ENCODE peak calls at places on chromosomes 11 and 22, in eight cellular contexts. D is ovary; U is right atrium auricular region; Y is naive thymus-derived CD4-positive, alpha-beta T cell; T is lung; E is coronary artery; C is kidney; H is sigmoid colon. X is an unnamed sample.

GRCh38 chr11:904380-904779 is 6.2 kb downstream of the CHID1 start:
- DNase-seq in E (no peak), Y (no peak), C (no peak), U (no peak), H (no peak), T (no peak), D (no peak), X (no peak)

GRCh38 chr11:16791494-16791961 is 53.1 kb downstream of the C11orf58 start:
- DNase-seq in C (no peak), D (no peak), E (no peak), Y (no peak), H (no peak), U (peak; percentile 79), T (no peak), X (peak; percentile 80)

GRCh38 chr11:102966011-102966410 is 10.5 kb upstream of the MMP13 start:
- DNase-seq in E (no peak), Y (no peak), C (no peak), T (no peak), U (no peak), D (no peak), H (no peak), X (no peak)

GRCh38 chr22:30309981-30310672 is 16.6 kb downstream of the TBC1D10A start:
- DNase-seq in D (no peak), H (peak; percentile 88), Y (peak; percentile 54), C (no peak), U (peak; percentile 80), E (no peak), T (peak; percentile 77), X (peak; percentile 49)

GRCh38 chr11:119318240-119319135 is 1.6 kb upstream of the MCAM start:
- DNase-seq in Y (no peak), T (no peak), H (peak; percentile 87), C (no peak), D (peak; percentile 40), E (peak; percentile 80), U (no peak), X (no peak)

GRCh38 chr22:42969348-42969975 is 45.5 kb downstream of the PACSIN2 start:
- DNase-seq in E (no peak), T (no peak), U (no peak), Y (no peak), D (no peak), C (no peak), H (no peak), X (peak; percentile 51)

GRCh38 chr11:88354909-88355308 is 17.4 kb upstream of the CTSC start:
- DNase-seq in E (no peak), T (no peak), D (no peak), Y (no peak), C (no peak), U (no peak), H (no peak), X (no peak)

GRCh38 chr11:25039165-25039564 is 542.3 kb downstream of the LUZP2 start:
- DNase-seq in H (no peak), E (no peak), C (peak; percentile 25), Y (no peak), T (no peak), U (no peak), D (no peak), X (no peak)

GRCh38 chr11:62431171-62431895 is 12.5 kb downstream of the SCGB1A1 start:
- DNase-seq in E (no peak), T (no peak), U (no peak), C (no peak), Y (no peak), H (no peak), D (no peak), X (no peak)

GRCh38 chr11:59776210-59777066 is 21.3 kb downstream of the STX3 start:
- DNase-seq in D (no peak), C (no peak), Y (no peak), T (no peak), U (no peak), E (no peak), H (no peak), X (no peak)

GRCh38 chr11:128029219-128029722 is 558.1 kb downstream of the ETS1 start:
- DNase-seq in E (no peak), Y (no peak), D (no peak), U (no peak), C (no peak), H (no peak), T (no peak), X (no peak)

GRCh38 chr11:78139422-78140391 is at the start of gene ALG8:
- DNase-seq in T (peak; percentile 96), D (peak; percentile 97), C (peak; percentile 98), Y (peak; percentile 95), U (peak; percentile 94), E (peak; percentile 93), H (peak; percentile 97), X (peak; percentile 97)

GRCh38 chr11:129375731-129376657 is at the start of gene BARX2:
- DNase-seq in Y (no peak), T (peak; percentile 55), U (no peak), E (no peak), D (no peak), H (no peak), C (peak; percentile 80), X (no peak)
- H3K4me3 ChIP-seq in Y (no peak within 1 kb of the TSS), T (no peak within 1 kb of the TSS), U (peak within 1 kb of the TSS; percentile 45), E (peak within 1 kb of the TSS; percentile 58), D (peak within 1 kb of the TSS; percentile 17), H (peak within 1 kb of the TSS; percentile 33), C (peak within 1 kb of the TSS; percentile 57), X (peak within 1 kb of the TSS; percentile 9)

GRCh38 chr11:9851366-9851765 is 187.5 kb downstream of the SWAP70 start:
- DNase-seq in U (no peak), H (no peak), Y (no peak), C (no peak), E (no peak), T (no peak), D (no peak), X (no peak)
- H3K27ac ChIP-seq in U (no peak overlapping the region), H (no peak overlapping the region), Y (no peak overlapping the region), C (no peak overlapping the region), E (no peak overlapping the region), T (no peak overlapping the region), D (no peak overlapping the region), X (no peak overlapping the region)

DNA sequence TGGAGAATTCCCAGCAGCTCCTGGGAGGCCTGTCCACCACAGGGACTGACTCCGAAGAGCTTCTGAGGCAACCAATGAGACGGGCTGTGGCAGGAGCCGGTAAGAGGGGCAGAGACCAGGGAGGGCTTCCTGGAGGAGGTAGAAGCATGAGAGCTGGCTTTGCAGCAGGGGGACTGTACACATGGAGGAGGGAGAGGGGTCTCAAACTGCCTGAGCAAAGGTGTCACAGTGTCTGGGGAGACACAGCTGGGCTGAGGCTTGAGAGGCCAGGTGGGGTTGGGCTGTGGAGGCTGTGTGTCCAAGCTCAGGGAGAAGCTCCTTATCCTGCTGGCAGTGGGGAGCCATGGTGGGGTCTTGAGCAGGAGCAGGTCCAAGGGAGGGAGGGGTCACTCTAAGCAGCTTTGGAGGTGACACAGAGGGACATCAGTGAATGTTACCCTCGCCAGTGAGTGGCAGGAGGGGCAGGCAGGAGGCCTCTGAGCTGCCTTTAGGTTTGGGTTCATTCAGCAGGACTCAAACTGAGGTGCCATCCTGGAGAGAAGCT is 4.6 kb upstream of the RHOD start:
- DNase-seq in H (no peak), Y (no peak), D (no peak), T (no peak), C (no peak), E (no peak), U (no peak), X (no peak)
- H3K4me3 ChIP-seq in H (no peak overlapping the region), Y (no peak overlapping the region), D (no peak overlapping the region), T (no peak overlapping the region), C (no peak overlapping the region), E (no peak overlapping the region), U (no peak overlapping the region), X (no peak overlapping the region)

GRCh38 chr11:122707111-122707510 is 51.6 kb downstream of the UBASH3B start:
- DNase-seq in C (no peak), H (no peak), T (no peak), U (no peak), Y (no peak), E (no peak), D (no peak), X (no peak)

GRCh38 chr11:122711831-122712378 is 56.4 kb downstream of the UBASH3B start:
- DNase-seq in U (no peak), D (no peak), T (no peak), C (no peak), E (no peak), Y (no peak), H (peak; percentile 46), X (peak; percentile 56)

GRCh38 chr11:122711362-122711761 is 55.8 kb downstream of the UBASH3B start:
- DNase-seq in Y (no peak), H (peak; percentile 60), D (no peak), U (no peak), E (no peak), T (no peak), C (no peak), X (no peak)

GRCh38 chr11:122706689-122707088 is 51.2 kb downstream of the UBASH3B start:
- DNase-seq in D (no peak), E (no peak), C (no peak), Y (no peak), T (no peak), U (no peak), H (no peak), X (no peak)

DNA sequence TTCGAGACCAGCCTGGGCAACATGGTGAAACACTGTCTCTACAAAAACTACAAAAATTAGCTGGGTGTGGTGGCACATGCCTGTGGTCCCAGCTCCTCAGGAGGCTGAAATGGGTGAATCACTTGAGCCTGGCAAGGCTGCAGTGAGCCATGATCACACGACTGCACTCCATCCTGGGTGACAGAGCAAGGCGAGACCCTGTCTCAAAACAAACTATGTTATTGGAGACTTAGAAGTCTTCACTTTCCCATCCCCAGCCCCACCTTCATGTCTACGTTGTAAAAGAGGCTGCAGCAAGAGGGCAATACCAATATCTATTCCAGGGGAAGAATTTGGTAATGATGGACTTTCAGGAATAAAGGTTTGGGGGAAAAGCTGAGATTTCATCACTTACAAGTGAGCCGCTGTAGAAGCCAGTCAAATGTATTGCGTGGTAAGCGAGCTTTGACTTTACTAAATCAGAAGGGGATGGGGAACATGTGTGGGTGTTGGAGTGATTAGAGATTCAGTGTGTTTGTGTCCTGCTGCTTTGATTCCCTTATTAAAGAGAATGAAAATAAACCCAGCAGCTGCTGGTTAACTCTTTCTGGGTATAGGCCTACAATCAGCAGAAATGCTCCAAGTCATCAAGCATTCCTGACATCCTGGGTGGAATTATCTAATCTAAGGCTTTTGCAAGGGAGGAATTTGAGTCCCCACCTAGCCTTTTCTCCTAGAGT is 53.7 kb downstream of the UBASH3B start:
- DNase-seq in C (no peak), D (no peak), U (no peak), Y (no peak), E (no peak), H (no peak), T (no peak), X (no peak)
- H3K27ac ChIP-seq in C (no peak overlapping the region), D (no peak overlapping the region), U (no peak overlapping the region), Y (no peak overlapping the region), E (no peak overlapping the region), H (no peak overlapping the region), T (no peak overlapping the region), X (no peak overlapping the region)

GRCh38 chr11:130675456-130675855 is 227.0 kb downstream of the ADAMTS15 start:
- DNase-seq in H (peak; percentile 92), C (peak; percentile 84), Y (no peak), T (no peak), D (no peak), E (peak; percentile 95), U (peak; percentile 93), X (peak; percentile 92)
- H3K4me3 ChIP-seq in H (no peak overlapping the region), C (no peak overlapping the region), Y (no peak overlapping the region), T (no peak overlapping the region), D (no peak overlapping the region), E (peak overlapping the region; percentile 46), U (no peak overlapping the region), X (no peak overlapping the region)

GRCh38 chr11:113370634-113371033 is 16.9 kb upstream of the ANKK1 start:
- DNase-seq in U (no peak), E (no peak), T (no peak), D (no peak), Y (no peak), C (no peak), H (no peak), X (no peak)
- H3K27ac ChIP-seq in U (no peak overlapping the region), E (no peak overlapping the region), T (no peak overlapping the region), D (no peak overlapping the region), Y (no peak overlapping the region), C (no peak overlapping the region), H (no peak overlapping the region), X (no peak overlapping the region)